ENCODE peak calls at places on chromosomes 16 and 17, in seven cellular contexts. Z is fibroblast of lung, K is neural progenitor cell, U is hepatocyte, P is keratinocyte, B is GM23338, R is mammary epithelial cell. L is an unnamed sample. For H4K20me1, the result is how much of the 10 kb centered on the place peaks cover.

GRCh38 chr16:11175850-11176341 is 80.1 kb downstream of the SOCS1 start:
- DNase-seq in K (no peak), Z (no peak), P (no peak), B (no peak), R (no peak), U (no peak), L (no peak)

GRCh38 chr17:74825952-74826713 is 33.6 kb downstream of the GRIN2C start:
- DNase-seq in R (no peak), Z (no peak), K (no peak), B (no peak), P (no peak), U (no peak), L (no peak)

GRCh38 chr16:75113046-75113491 is 3.5 kb downstream of the LDHD start:
- DNase-seq in B (no peak), Z (no peak), R (no peak), U (peak), P (no peak), K (no peak), L (peak)

GRCh38 chr17:73018599-73018998 is 73.9 kb downstream of the SLC39A11 start:
- DNase-seq in Z (no peak), U (no peak), R (no peak), P (no peak), B (no peak), K (no peak), L (no peak)

GRCh38 chr17:81365148-81365600 is 30.1 kb upstream of the BAHCC1 start:
- DNase-seq in B (peak), R (peak), Z (peak), P (no peak), K (peak), U (peak), L (peak)

GRCh38 chr16:2830355-2830695 is 222 bp downstream of the ZG16B start:
- DNase-seq in P (no peak), B (no peak), Z (no peak), U (no peak), K (no peak), R (no peak), L (no peak)

GRCh38 chr17:6941989-6942388 is 53.9 kb upstream of the ALOX12 start:
- DNase-seq in R (no peak), U (no peak), Z (no peak), K (no peak), P (no peak), B (peak), L (no peak)

GRCh38 chr17:30812218-30813177 is 12.0 kb downstream of the CRLF3 start:
- DNase-seq in Z (peak), P (peak), K (no peak), B (no peak), R (peak), U (no peak), L (no peak)

GRCh38 chr16:2929693-2930092 is 18.0 kb downstream of the FLYWCH1 start:
- DNase-seq in U (no peak), P (no peak), R (no peak), Z (no peak), K (no peak), B (no peak), L (no peak)

GRCh38 chr16:1973461-1974156 is 1.8 kb downstream of the TBL3 start:
- DNase-seq in Z (no peak), B (no peak), K (no peak), P (no peak), R (no peak), U (no peak), L (no peak)

GRCh38 chr16:53817117-53817516 is 113.2 kb downstream of the FTO start:
- DNase-seq in Z (peak), R (peak), K (no peak), P (peak), U (peak), B (no peak), L (no peak)

GRCh38 chr17:32525116-32525515 is 38.3 kb downstream of the CDK5R1 start:
- DNase-seq in B (no peak), Z (peak), R (no peak), K (no peak), U (no peak), P (no peak), L (no peak)

GRCh38 chr17:41773190-41773588 is 13.3 kb downstream of the JUP start:
- DNase-seq in K (peak), P (no peak), U (peak), Z (peak), B (peak), R (peak), L (peak)

GRCh38 chr16:73746554-73746953 is 550.1 kb upstream of the PSMD7 start:
- DNase-seq in P (no peak), R (no peak), U (no peak), K (no peak), Z (no peak), B (no peak), L (no peak)

GRCh38 chr17:75552847-75553552 is 27.5 kb downstream of the LLGL2 start:
- DNase-seq in K (peak), U (peak), B (peak), Z (peak), R (no peak), P (no peak), L (peak)

GRCh38 chr16:27761816-27762215 is 211.9 kb downstream of the KATNIP start:
- DNase-seq in B (no peak), U (no peak), Z (no peak), K (no peak), P (no peak), R (no peak), L (no peak)

GRCh38 chr17:62986549-62986948 is 20.5 kb downstream of the TANC2 start:
- DNase-seq in P (no peak), Z (peak), B (no peak), U (no peak), K (no peak), R (no peak), L (no peak)

GRCh38 chr17:27975146-27976011 is 67.1 kb upstream of the NLK start:
- DNase-seq in Z (peak), K (no peak), P (no peak), B (no peak), R (peak), U (no peak), L (no peak)

GRCh38 chr17:40482722-40483121 is 18.7 kb downstream of the TNS4 start:
- DNase-seq in Z (no peak), R (peak), K (no peak), B (no peak), U (no peak), P (peak), L (no peak)

GRCh38 chr17:64777413-64778101 is 115.5 kb upstream of the SMURF2 start:
- DNase-seq in B (peak), R (no peak), K (peak), P (no peak), Z (no peak), U (no peak), L (no peak)

GRCh38 chr16:83744521-83744981 is 63.2 kb upstream of the HSBP1 start:
- DNase-seq in Z (peak), K (no peak), B (no peak), P (no peak), U (peak), R (peak), L (peak)

GRCh38 chr17:47998044-47998443 is 27.1 kb downstream of the CDK5RAP3 start:
- DNase-seq in R (no peak), Z (no peak), B (no peak), K (no peak), U (no peak), P (no peak), L (no peak)

GRCh38 chr16:1474796-1475551 is at the start of gene CLCN7:
- DNase-seq in B (peak), Z (peak), P (peak), K (peak), U (peak), R (peak), L (peak)

GRCh38 chr17:42566873-42567573 is at the start of gene MLX:
- DNase-seq in P (no peak), Z (peak), U (peak), R (peak), B (peak), K (peak), L (peak)

GRCh38 chr17:34249497-34249877 is 5.6 kb upstream of the CCL2 start:
- DNase-seq in B (no peak), R (no peak), K (no peak), Z (no peak), P (no peak), U (no peak), L (no peak)

GRCh38 chr16:56743840-56744239 is 13.9 kb downstream of the NUP93 start:
- DNase-seq in R (peak), P (no peak), Z (peak), U (no peak), B (peak), K (no peak), L (peak)

GRCh38 chr16:85234310-85235235 is 122.3 kb upstream of the CIBAR2 start:
- DNase-seq in B (peak), P (no peak), R (no peak), Z (peak), K (peak), U (peak), L (peak)

GRCh38 chr17:62658136-62658535 is 30.7 kb downstream of the MRC2 start:
- DNase-seq in U (no peak), K (no peak), Z (no peak), R (no peak), P (no peak), B (no peak), L (no peak)

GRCh38 chr16:85446846-85447656 is 166.1 kb upstream of the GSE1 start:
- DNase-seq in U (no peak), B (no peak), Z (no peak), K (no peak), R (no peak), P (no peak), L (no peak)

GRCh38 chr16:19429271-19429670 is 11.6 kb downstream of the TMC5 start:
- DNase-seq in R (no peak), Z (no peak), P (no peak), K (no peak), U (no peak), B (no peak), L (no peak)

GRCh38 chr16:85211247-85211910 is 99.1 kb upstream of the CIBAR2 start:
- DNase-seq in U (no peak), P (no peak), R (peak), B (no peak), K (no peak), Z (peak), L (no peak)

GRCh38 chr17:67165201-67165600 is 79.8 kb downstream of the HELZ start:
- DNase-seq in U (no peak), Z (no peak), B (no peak), R (no peak), P (no peak), K (no peak), L (no peak)

GRCh38 chr17:58307468-58308172 is 21.0 kb downstream of the TSPOAP1 start:
- DNase-seq in Z (no peak), P (no peak), U (no peak), R (no peak), K (no peak), B (no peak), L (peak)

GRCh38 chr16:17149904-17150483 is 320.8 kb downstream of the XYLT1 start:
- DNase-seq in U (peak), Z (no peak), P (no peak), R (no peak), K (peak), B (peak), L (no peak)

GRCh38 chr16:86074651-86075487 is 175.9 kb downstream of the IRF8 start:
- DNase-seq in P (no peak), B (peak), U (peak), K (peak), Z (peak), R (peak), L (peak)

GRCh38 chr16:58837950-58838349 is 103.8 kb upstream of the GOT2 start:
- DNase-seq in B (no peak), Z (no peak), K (no peak), P (no peak), U (no peak), R (no peak), L (no peak)

GRCh38 chr17:33463887-33464286 is 170.8 kb upstream of the ASIC2 start:
- DNase-seq in R (peak), P (no peak), B (no peak), Z (no peak), U (no peak), K (no peak), L (peak)

GRCh38 chr17:67322039-67322787 is 44.2 kb downstream of the PSMD12 start:
- DNase-seq in U (peak), K (peak), B (peak), R (peak), Z (no peak), P (no peak), L (peak)

GRCh38 chr16:88355389-88356123 is 27.2 kb upstream of the ZNF469 start:
- DNase-seq in Z (no peak), B (no peak), U (no peak), R (no peak), K (no peak), P (no peak), L (no peak)

DNA sequence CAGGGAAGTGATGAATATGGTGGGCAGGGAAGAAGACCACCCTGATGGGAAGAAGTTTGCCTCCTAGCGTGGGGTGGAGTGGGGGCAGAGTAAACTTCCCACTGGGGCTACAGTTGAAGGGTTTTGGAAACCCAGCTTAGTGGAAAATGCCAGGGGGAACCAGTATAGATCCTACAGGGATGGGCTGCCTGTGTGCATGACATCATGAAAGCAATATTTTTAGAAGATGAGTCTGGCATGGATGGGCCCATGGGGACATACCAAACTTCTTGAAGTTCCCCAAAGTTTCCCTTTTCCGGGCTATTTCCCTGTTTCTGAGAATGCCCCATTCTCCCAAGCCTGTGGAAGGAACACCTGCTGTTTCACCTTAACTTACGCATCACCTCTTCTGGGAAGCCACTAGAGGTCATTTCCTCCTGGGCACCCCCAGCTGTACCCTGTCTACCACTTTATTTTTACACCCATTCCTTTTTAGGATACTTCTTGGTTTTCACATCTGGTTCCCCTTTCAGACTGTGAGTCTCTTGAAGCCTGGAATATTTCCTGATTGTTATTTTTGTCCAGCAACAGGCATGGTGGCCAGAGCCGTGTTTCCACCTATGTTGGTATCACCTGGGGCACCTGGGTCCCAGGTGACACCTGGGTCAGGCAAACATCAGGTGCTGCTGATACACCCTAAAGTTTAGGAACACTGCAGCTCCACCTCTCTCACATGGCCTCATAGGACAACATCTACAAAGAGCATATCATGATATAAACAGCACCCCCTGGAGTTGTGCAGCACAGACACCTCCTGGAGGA is 9.8 kb downstream of the SOCS3 start:
- DNase-seq in R (no peak), K (no peak), B (no peak), Z (no peak), U (no peak), P (no peak), L (no peak)
- TF ChIP-seq CTCF in R (peak), K (no peak), B (peak), Z (peak), U (no peak), P (no peak), L (peak)

GRCh38 chr17:8441690-8442089 is 6.0 kb downstream of the NDEL1 start:
- DNase-seq in B (no peak), U (no peak), R (no peak), P (no peak), K (no peak), Z (no peak), L (no peak)

GRCh38 chr17:8442310-8442709 is 6.6 kb downstream of the NDEL1 start:
- DNase-seq in U (no peak), Z (no peak), R (no peak), K (no peak), P (no peak), B (no peak), L (no peak)

GRCh38 chr17:8445536-8445935 is 9.9 kb downstream of the NDEL1 start:
- DNase-seq in B (no peak), R (no peak), K (no peak), Z (no peak), U (no peak), P (no peak), L (no peak)

GRCh38 chr17:8443756-8444155 is 8.1 kb downstream of the NDEL1 start:
- DNase-seq in K (no peak), P (no peak), R (no peak), U (no peak), B (no peak), Z (no peak), L (no peak)

GRCh38 chr17:8444506-8444905 is 8.8 kb downstream of the NDEL1 start:
- DNase-seq in U (no peak), P (no peak), K (no peak), Z (no peak), R (no peak), B (no peak), L (no peak)
- H4K20me1 ChIP-seq in U (half or more), P (under half), K (under half), Z (under half), R (under half), B (under half), L (under half)

GRCh38 chr17:56510554-56511342 is 82.8 kb upstream of the NOG start:
- DNase-seq in Z (no peak), R (no peak), U (no peak), B (peak), K (no peak), P (no peak), L (peak)
- TF ChIP-seq CTCF in Z (no peak), R (no peak), U (no peak), B (peak), K (no peak), P (no peak), L (no peak)

GRCh38 chr17:17806035-17806434 is 30.8 kb downstream of the SREBF1 start:
- DNase-seq in K (no peak), P (no peak), R (no peak), B (no peak), Z (no peak), U (no peak), L (no peak)

GRCh38 chr17:17807440-17807839 is 29.3 kb downstream of the SREBF1 start:
- DNase-seq in B (no peak), R (no peak), U (no peak), K (no peak), Z (no peak), P (no peak), L (no peak)

GRCh38 chr17:17808706-17809432 is 27.9 kb downstream of the SREBF1 start:
- DNase-seq in K (peak), P (no peak), B (no peak), R (peak), Z (peak), U (peak), L (no peak)

GRCh38 chr17:17805575-17805974 is 31.2 kb downstream of the SREBF1 start:
- DNase-seq in K (no peak), R (no peak), U (no peak), Z (peak), P (no peak), B (no peak), L (no peak)

GRCh38 chr17:17806611-17807010 is 30.2 kb downstream of the SREBF1 start:
- DNase-seq in K (no peak), R (no peak), Z (no peak), P (no peak), B (no peak), U (no peak), L (no peak)
- H4K20me1 ChIP-seq in K (half or more), R (under half), Z (under half), P (under half), B (under half), U (under half), L (under half)

GRCh38 chr17:21302711-21303425 is 18.4 kb downstream of the MAP2K3 start:
- DNase-seq in U (no peak), R (no peak), K (no peak), Z (no peak), P (no peak), B (no peak), L (no peak)

GRCh38 chr17:21298983-21299519 is 14.5 kb downstream of the MAP2K3 start:
- DNase-seq in U (no peak), K (no peak), B (no peak), P (no peak), R (no peak), Z (no peak), L (no peak)

GRCh38 chr17:21299981-21300600 is 15.6 kb downstream of the MAP2K3 start:
- DNase-seq in U (no peak), Z (no peak), P (no peak), R (no peak), B (no peak), K (no peak), L (no peak)

GRCh38 chr17:21301593-21302550 is 17.4 kb downstream of the MAP2K3 start:
- DNase-seq in K (no peak), P (no peak), Z (no peak), R (no peak), U (no peak), B (no peak), L (no peak)

DNA sequence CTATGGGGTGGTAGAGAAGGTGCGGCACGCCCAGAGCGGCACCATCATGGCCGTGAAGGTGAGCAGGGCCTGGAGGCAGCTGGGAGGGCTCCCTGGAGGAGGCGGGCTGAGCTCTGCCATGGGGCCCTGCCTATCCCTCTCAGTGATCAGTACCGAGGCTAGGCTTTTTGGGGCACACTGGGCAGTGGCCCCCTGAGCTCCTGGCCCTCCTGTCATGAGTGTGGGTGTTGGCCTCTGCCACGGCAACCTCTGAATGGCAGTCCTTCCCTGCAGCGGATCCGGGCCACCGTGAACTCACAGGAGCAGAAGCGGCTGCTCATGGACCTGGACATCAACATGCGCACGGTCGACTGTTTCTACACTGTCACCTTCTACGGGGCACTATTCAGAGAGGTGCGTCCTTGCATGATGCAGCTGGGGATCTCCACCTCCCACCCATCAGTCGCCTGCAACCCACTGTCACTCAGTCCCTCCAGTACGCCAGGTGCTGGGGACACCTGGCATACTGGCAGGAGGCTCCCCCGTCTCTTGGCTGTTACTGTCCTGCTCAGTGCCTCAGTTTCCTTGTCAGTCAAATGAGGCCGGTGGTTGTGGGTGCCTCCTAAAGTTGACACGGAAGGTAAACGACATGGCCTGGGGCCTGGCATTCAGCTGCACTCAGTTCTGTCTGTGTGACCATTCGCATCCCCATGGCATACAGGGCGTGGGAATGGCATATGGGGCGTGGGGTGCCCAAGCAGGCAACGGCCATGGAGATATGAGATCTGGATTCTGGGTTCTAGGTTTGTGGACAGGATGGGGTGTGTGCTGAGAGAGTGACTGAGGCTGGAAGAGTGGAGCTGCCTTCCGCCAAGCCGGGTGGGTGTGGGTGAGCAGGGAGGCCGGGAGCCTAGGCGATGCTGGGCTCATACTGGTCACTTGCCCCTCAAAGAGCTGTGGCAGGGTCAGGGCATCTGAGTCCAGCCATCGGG is 16.4 kb downstream of the MAP2K3 start:
- DNase-seq in P (no peak), Z (no peak), U (no peak), R (no peak), K (no peak), B (no peak), L (no peak)
- TF ChIP-seq CTCF in P (no peak), Z (no peak), U (no peak), R (no peak), K (no peak), B (no peak), L (no peak)

GRCh38 chr17:82545071-82545462 is 25.5 kb downstream of the FOXK2 start:
- DNase-seq in U (peak), R (no peak), P (no peak), K (no peak), B (no peak), Z (no peak), L (no peak)

GRCh38 chr17:82542439-82542838 is 22.9 kb downstream of the FOXK2 start:
- DNase-seq in K (no peak), P (no peak), R (no peak), Z (no peak), B (no peak), U (no peak), L (no peak)

GRCh38 chr17:82548681-82549303 is 29.3 kb downstream of the FOXK2 start:
- DNase-seq in Z (peak), K (no peak), P (no peak), B (no peak), R (no peak), U (no peak), L (no peak)

GRCh38 chr17:82547981-82548380 is 28.4 kb downstream of the FOXK2 start:
- DNase-seq in K (no peak), U (no peak), B (no peak), Z (no peak), P (no peak), R (no peak), L (no peak)

GRCh38 chr17:82544431-82545070 is 25.0 kb downstream of the FOXK2 start:
- DNase-seq in K (no peak), P (no peak), U (no peak), R (no peak), B (no peak), Z (no peak), L (no peak)
- H4K20me1 ChIP-seq in K (half or more), P (half or more), U (half or more), R (under half), B (half or more), Z (under half), L (under half)